ENCODE peak calls at places on chromosomes 13 and 19, in ten cellular contexts. U is T-helper 9 cell; M is stimulated activated CD4-positive, alpha-beta T cell treated with anti-CD3 and anti-CD28 coated beads, Interleukin-1b, Interleukin-23, amount 100 ng/mL, for 24 hours; V is EL; Z is GM03348; S is ACHN; R is iris pigment epithelial cell; T is heart left ventricle; J is HEK293T; X is CD4-positive, alpha-beta memory T cell. O is an unnamed sample.

GRCh38 chr13:112655898-112656297 is 33.9 kb upstream of the ATP11A start:
- DNase-seq in R (no peak), T (no peak), J (no peak), U (no peak), S (no peak), M (no peak), Z (no peak), V (no peak), X (no peak), O (no peak)

GRCh38 chr13:41608111-41608510 is 150.8 kb downstream of the RGCC start:
- DNase-seq in T (no peak), S (no peak), X (no peak), V (no peak), Z (no peak), U (no peak), R (no peak), J (no peak), M (no peak), O (no peak)

GRCh38 chr19:1067341-1068103 is 555 bp downstream of the ARHGAP45 start:
- DNase-seq in R (no peak), X (peak; percentile 82), Z (no peak), U (peak; percentile 73), V (no peak), T (no peak), J (no peak), S (no peak), M (no peak), O (no peak)

GRCh38 chr19:11021760-11022144 is 60.9 kb downstream of the SMARCA4 start:
- DNase-seq in S (no peak), V (no peak), M (no peak), R (no peak), J (no peak), U (no peak), Z (no peak), X (no peak), T (no peak), O (no peak)

GRCh38 chr19:34241513-34242337 is 12.6 kb upstream of the GARRE1 start:
- DNase-seq in S (no peak), T (no peak), U (no peak), M (no peak), V (no peak), X (no peak), R (no peak), Z (no peak), J (peak; percentile 66), O (peak; percentile 53)

GRCh38 chr13:66102864-66103263 is 1127.3 kb downstream of the PCDH9 start:
- DNase-seq in V (peak; percentile 48), M (no peak), J (no peak), Z (peak; percentile 4), U (no peak), S (no peak), T (no peak), R (peak; percentile 40), X (no peak), O (no peak)

GRCh38 chr13:98273824-98274786 is 97.0 kb upstream of the RNF113B start:
- DNase-seq in T (no peak), X (no peak), U (no peak), S (no peak), M (no peak), V (no peak), R (no peak), J (peak; percentile 30), Z (no peak), O (no peak)

GRCh38 chr13:75222031-75222430 is 259.9 kb downstream of the TBC1D4 start:
- DNase-seq in J (no peak), Z (peak; percentile 44), V (no peak), M (no peak), R (peak; percentile 72), T (no peak), X (no peak), S (no peak), U (no peak), O (no peak)

GRCh38 chr13:23087884-23088283 is 92.9 kb upstream of the SGCG start:
- DNase-seq in T (no peak), X (no peak), S (peak; percentile 38), U (no peak), J (peak; percentile 31), V (peak; percentile 36), M (peak; percentile 1), R (peak; percentile 16), Z (no peak), O (no peak)

GRCh38 chr19:47152632-47153031 is 22.0 kb downstream of the SAE1 start:
- DNase-seq in V (no peak), T (no peak), R (no peak), Z (no peak), X (no peak), M (no peak), J (no peak), U (no peak), S (no peak), O (no peak)

GRCh38 chr13:47858678-47859050 is 142.4 kb downstream of the SUCLA2 start:
- DNase-seq in U (no peak), R (peak; percentile 90), Z (peak; percentile 44), T (no peak), V (peak; percentile 66), S (no peak), M (no peak), X (no peak), J (no peak), O (no peak)

GRCh38 chr13:40457844-40458243 is 208.6 kb downstream of the FOXO1 start:
- DNase-seq in V (no peak), S (no peak), X (no peak), T (no peak), J (no peak), R (no peak), M (no peak), U (no peak), Z (no peak), O (no peak)

GRCh38 chr19:48826606-48827020 is 9.7 kb downstream of the HSD17B14 start:
- DNase-seq in J (no peak), X (no peak), U (no peak), Z (no peak), R (no peak), M (no peak), V (no peak), S (no peak), T (no peak), O (no peak)

GRCh38 chr19:41871573-41872383 is 5.3 kb upstream of the CD79A start:
- DNase-seq in T (no peak), S (no peak), M (peak; percentile 54), R (no peak), U (peak; percentile 46), J (no peak), V (peak; percentile 30), X (peak; percentile 80), Z (no peak), O (no peak)

GRCh38 chr19:35868172-35868822 is at the start of gene APLP1:
- DNase-seq in M (peak; percentile 75), Z (peak; percentile 91), R (peak; percentile 31), T (peak; percentile 87), V (peak; percentile 53), U (peak; percentile 53), S (peak; percentile 33), X (peak; percentile 54), J (peak; percentile 59), O (peak; percentile 62)

O was measured in NCI-H526 treated with DMSO at 0.1 percent for 48 hours.